ENCODE peak calls at places on chromosomes 11 and 22, in nine cellular contexts. T is head of caudate nucleus; Q is Kasumi-1; Z is A549; J is AG04450; K is MM.1S; M is germinal center; S is KBM-7; H is stimulated activated CD8-positive, alpha-beta memory T cell treated with anti-CD3 and anti-CD28 coated beads, Interleukin-7, amount 100 ng/mL, for 1 hour. D is an unnamed sample.

GRCh38 chr22:41951898-41952474 is at the start of gene SMIM45:
- DNase-seq in Z (no peak), H (no peak), S (no peak), J (no peak), K (no peak), M (peak; percentile 73), Q (no peak), T (peak; percentile 97), D (no peak)

GRCh38 chr11:119493712-119494111 is 70.7 kb upstream of the THY1 start:
- DNase-seq in S (peak; percentile 27), T (no peak), Q (no peak), Z (no peak), J (no peak), H (no peak), K (peak; percentile 44), M (no peak), D (no peak)

GRCh38 chr11:100667449-100667848 is 19.6 kb upstream of the ARHGAP42 start:
- DNase-seq in M (no peak), K (no peak), T (no peak), H (no peak), Z (no peak), J (no peak), Q (peak; percentile 11), S (no peak), D (no peak)

GRCh38 chr11:131065435-131066295 is 149.4 kb upstream of the SNX19 start:
- DNase-seq in S (no peak), Q (no peak), J (no peak), T (no peak), K (no peak), H (no peak), M (no peak), Z (no peak), D (no peak)

GRCh38 chr11:86740628-86741488 is 59.5 kb upstream of the PRSS23 start:
- DNase-seq in Z (peak; percentile 95), H (no peak), Q (peak; percentile 49), J (peak; percentile 88), M (no peak), T (peak; percentile 23), K (no peak), S (no peak), D (no peak)

GRCh38 chr11:10302744-10303557 is 1.9 kb upstream of the ADM start:
- DNase-seq in Z (peak; percentile 67), S (peak; percentile 69), M (peak; percentile 42), K (peak; percentile 85), J (no peak), T (peak; percentile 78), Q (peak; percentile 11), H (no peak), D (peak; percentile 70)

GRCh38 chr11:9571071-9571765 is 2.3 kb upstream of the WEE1 start:
- DNase-seq in J (no peak), M (no peak), S (no peak), K (no peak), Q (no peak), Z (no peak), H (no peak), T (no peak), D (no peak)

GRCh38 chr11:19242184-19242932 is 1.6 kb upstream of the E2F8 start:
- DNase-seq in K (no peak), M (peak; percentile 21), J (no peak), T (no peak), Q (no peak), S (no peak), H (no peak), Z (no peak), D (no peak)

GRCh38 chr22:36289406-36289870 is 36.5 kb downstream of the APOL1 start:
- DNase-seq in Z (no peak), K (no peak), J (no peak), Q (no peak), S (no peak), H (no peak), T (no peak), M (no peak), D (no peak)